ENCODE peak calls at places on chromosome 2, in eight cellular contexts. F, R, B, D, Z, H, K and S are unnamed samples.

GRCh38 chr2:30266705-30267104 is 35.4 kb downstream of the LBH start:
- DNase-seq in F (no peak), R (no peak), B (no peak), D (no peak), Z (no peak), H (no peak), K (no peak), S (no peak)

GRCh38 chr2:126733795-126734194 is 77.8 kb downstream of the GYPC start:
- DNase-seq in F (no peak), R (no peak), B (no peak), D (no peak), Z (no peak), H (no peak), K (no peak), S (no peak)

GRCh38 chr2:80852808-80853139 is 548.2 kb upstream of the LRRTM1 start:
- DNase-seq in F (no peak), R (no peak), B (no peak), D (no peak), Z (no peak), H (no peak), K (no peak), S (no peak)

GRCh38 chr2:64863097-64863820 is 125.9 kb upstream of the SLC1A4 start:
- DNase-seq in F (no peak), R (no peak), B (no peak), D (no peak), Z (no peak), H (no peak), K (no peak), S (no peak)

GRCh38 chr2:201600906-201601305 is 42.4 kb downstream of the TMEM237 start:
- DNase-seq in F (no peak), R (no peak), B (no peak), D (no peak), Z (no peak), H (no peak), K (no peak), S (no peak)

GRCh38 chr2:227082286-227082685 is 81.7 kb downstream of the COL4A4 start:
- DNase-seq in F (no peak), R (no peak), B (no peak), D (no peak), Z (no peak), H (no peak), K (no peak), S (no peak)

GRCh38 chr2:221596192-221596591 is 24.1 kb upstream of the EPHA4 start:
- DNase-seq in F (no peak), R (peak; percentile 31), B (no peak), D (no peak), Z (no peak), H (no peak), K (no peak), S (no peak)

GRCh38 chr2:235587202-235587601 is 93.4 kb downstream of the AGAP1 start:
- DNase-seq in F (no peak), R (no peak), B (no peak), D (no peak), Z (no peak), H (no peak), K (no peak), S (no peak)

GRCh38 chr2:135174802-135175093 is 122.7 kb downstream of the RAB3GAP1 start:
- DNase-seq in F (no peak), R (no peak), B (no peak), D (no peak), Z (no peak), H (no peak), K (no peak), S (no peak)

GRCh38 chr2:8677646-8678592 is 3.9 kb upstream of the ID2 start:
- DNase-seq in F (peak; percentile 73), R (peak; percentile 77), B (peak; percentile 55), D (no peak), Z (peak; percentile 96), H (peak; percentile 61), K (no peak), S (peak; percentile 51)

GRCh38 chr2:85706604-85707296 is 12.6 kb downstream of the GNLY start:
- DNase-seq in F (no peak), R (no peak), B (no peak), D (no peak), Z (peak; percentile 26), H (peak; percentile 77), K (no peak), S (no peak)

GRCh38 chr2:45242161-45242741 is 233.0 kb upstream of the SIX2 start:
- DNase-seq in F (no peak), R (peak; percentile 30), B (peak; percentile 68), D (peak; percentile 89), Z (peak; percentile 63), H (peak; percentile 7), K (no peak), S (no peak)

GRCh38 chr2:45244928-45245327 is 235.7 kb upstream of the SIX2 start:
- DNase-seq in F (no peak), R (no peak), B (no peak), D (no peak), Z (no peak), H (no peak), K (no peak), S (no peak)

GRCh38 chr2:45237128-45237527 is 227.9 kb upstream of the SIX2 start:
- DNase-seq in F (no peak), R (no peak), B (no peak), D (no peak), Z (peak; percentile 65), H (no peak), K (no peak), S (no peak)

GRCh38 chr2:45237850-45238542 is 228.7 kb upstream of the SIX2 start:
- DNase-seq in F (no peak), R (peak; percentile 76), B (no peak), D (peak; percentile 92), Z (peak; percentile 92), H (peak; percentile 7), K (no peak), S (no peak)

GRCh38 chr2:45241061-45241561 is 231.9 kb upstream of the SIX2 start:
- DNase-seq in F (no peak), R (no peak), B (no peak), D (no peak), Z (peak; percentile 78), H (no peak), K (no peak), S (no peak)
- H3K4me1 ChIP-seq in F (no peaks in the 10 kb centered on the region), R (peaks cover 10% of the 10 kb centered on the region), B (peaks cover 24% of the 10 kb centered on the region), D (peaks cover 46% of the 10 kb centered on the region), Z (peaks cover 49% of the 10 kb centered on the region), H (peaks cover 15% of the 10 kb centered on the region), K (peaks cover 13% of the 10 kb centered on the region), S (no peaks in the 10 kb centered on the region)

DNA sequence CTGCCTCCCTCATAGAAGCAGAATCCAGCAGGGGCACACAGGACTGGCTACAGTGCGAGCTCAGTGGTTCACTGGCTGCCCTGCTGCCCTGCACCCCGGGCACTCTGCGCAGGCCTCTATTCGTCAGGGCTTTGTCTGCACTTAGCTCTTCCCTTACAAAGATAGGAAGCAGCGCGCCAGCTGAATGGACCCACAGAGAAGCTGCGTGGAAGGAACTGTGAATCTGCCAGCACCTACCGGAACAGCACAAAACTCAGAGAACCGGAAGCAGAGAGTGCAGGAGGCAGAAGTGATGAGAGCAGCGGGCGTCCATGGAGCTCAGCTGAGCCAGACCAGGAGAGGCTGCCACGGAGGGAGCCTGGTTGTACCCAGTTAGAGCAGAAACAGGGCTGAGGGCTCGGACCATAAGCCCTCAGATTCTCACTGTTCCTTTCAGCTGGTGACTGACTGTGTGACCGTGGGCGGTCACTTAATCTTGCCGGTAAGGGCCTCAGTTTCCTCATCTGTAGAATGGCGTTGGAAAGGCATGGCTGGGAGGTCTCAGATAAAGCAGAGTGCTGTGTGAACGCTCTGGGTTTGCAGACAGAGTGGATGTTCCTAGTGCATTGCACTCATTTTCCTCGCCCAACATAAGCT is 23.1 kb upstream of the SLC66A3 start:
- DNase-seq in F (no peak), R (no peak), B (no peak), D (no peak), Z (no peak), H (no peak), K (no peak), S (no peak)
- H3K4me3 ChIP-seq in F (peak overlapping the region; percentile 44), R (no peak overlapping the region), B (no peak overlapping the region), D (peak overlapping the region; percentile 61), Z (peak overlapping the region; percentile 82), H (no peak overlapping the region), K (no peak overlapping the region), S (peak overlapping the region; percentile 54)

DNA sequence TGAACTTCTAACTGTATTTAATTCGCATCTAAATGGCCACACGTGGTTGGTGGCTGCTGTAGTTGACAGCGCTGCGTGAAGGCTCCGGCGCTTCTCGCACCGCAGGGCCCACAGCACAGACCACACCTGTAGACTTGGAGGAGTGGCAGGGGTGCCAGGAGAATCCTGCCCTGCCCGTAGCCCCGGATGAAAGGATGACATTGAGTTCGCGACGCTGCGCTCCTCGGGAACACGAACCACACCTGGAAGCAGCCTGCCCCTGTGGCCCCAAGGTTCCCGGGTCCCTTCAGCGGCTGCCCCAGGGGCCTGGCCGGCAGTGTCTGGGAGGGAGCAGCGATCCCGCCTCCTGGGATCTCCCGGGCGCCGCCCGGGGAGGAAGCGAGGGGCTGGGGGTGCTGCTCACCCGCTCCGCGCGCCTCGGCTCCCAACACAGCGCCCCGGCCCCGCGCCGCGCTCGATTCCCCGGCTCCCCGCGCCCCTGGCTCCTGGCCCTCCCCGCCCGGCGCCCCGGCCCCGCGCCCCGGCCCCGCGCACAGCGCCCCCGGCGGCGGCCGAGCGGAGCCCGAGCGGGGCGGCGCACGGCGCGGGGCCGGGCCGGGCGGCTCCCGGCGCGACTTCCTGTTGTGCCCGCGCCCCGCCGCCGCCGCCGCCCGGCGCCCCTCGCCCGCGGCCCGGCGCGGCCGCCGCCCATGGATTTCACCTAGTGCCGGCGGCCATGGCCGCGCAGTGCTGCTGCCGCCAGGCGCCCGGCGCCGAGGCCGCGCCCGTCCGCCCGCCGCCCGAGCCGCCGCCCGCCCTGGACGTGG is at the start of gene RNPEPL1:
- DNase-seq in F (peak; percentile 57), R (peak; percentile 83), B (peak; percentile 21), D (peak; percentile 5), Z (peak; percentile 97), H (peak; percentile 39), K (no peak), S (peak; percentile 50)
- TF ChIP-seq CTCF in F (no peak), R (no peak), B (no peak), D (peak; percentile 9), Z (no peak), H (no peak), K (no peak), S (no peak)

GRCh38 chr2:43418673-43419072 is 177.2 kb downstream of the THADA start:
- DNase-seq in F (no peak), R (no peak), B (no peak), D (no peak), Z (no peak), H (no peak), K (no peak), S (no peak)

GRCh38 chr2:43419886-43420285 is 176.0 kb downstream of the THADA start:
- DNase-seq in F (no peak), R (no peak), B (no peak), D (no peak), Z (no peak), H (no peak), K (no peak), S (no peak)

GRCh38 chr2:43415582-43415981 is 180.3 kb downstream of the THADA start:
- DNase-seq in F (no peak), R (no peak), B (no peak), D (no peak), Z (no peak), H (no peak), K (no peak), S (no peak)

GRCh38 chr2:43414586-43415125 is 181.2 kb downstream of the THADA start:
- DNase-seq in F (no peak), R (no peak), B (no peak), D (no peak), Z (no peak), H (no peak), K (no peak), S (no peak)

DNA sequence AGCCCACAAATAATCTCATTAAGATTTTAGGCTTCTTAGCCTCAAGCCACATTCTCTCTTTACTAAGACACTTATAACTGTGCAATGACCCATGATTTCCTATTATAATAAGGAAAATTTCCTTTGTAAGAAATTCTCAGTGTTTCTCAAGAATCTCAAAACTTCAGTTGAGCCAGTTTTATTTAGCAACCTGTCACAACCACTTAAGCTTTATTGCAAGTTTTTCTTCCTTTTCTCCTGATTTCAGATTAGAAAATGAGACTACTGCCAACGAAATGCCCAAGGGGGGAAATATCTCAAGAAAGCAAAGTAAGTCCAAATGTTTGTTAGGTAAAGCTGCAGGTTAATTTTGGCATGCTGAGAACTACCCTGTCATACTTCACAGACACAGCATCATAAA is 178.5 kb downstream of the THADA start:
- DNase-seq in F (no peak), R (no peak), B (no peak), D (no peak), Z (no peak), H (no peak), K (no peak), S (no peak)
- H3K4me1 ChIP-seq in F (no peaks in the 10 kb centered on the region), R (peaks cover 29% of the 10 kb centered on the region), B (peaks cover 24% of the 10 kb centered on the region), D (peaks cover 21% of the 10 kb centered on the region), Z (no peaks in the 10 kb centered on the region), H (peaks cover 48% of the 10 kb centered on the region), K (peaks cover 95% of the 10 kb centered on the region), S (peaks cover 5% of the 10 kb centered on the region)